ENCODE peak calls at places on chromosomes 12 and 14, in ten cellular contexts. One of them, this sample, is unnamed.
A peak's percentile ranks its signal among the peaks of the same experiment; 100 is the strongest.

GRCh38 chr12:78229491-78230209 is 399.0 kb downstream of the NAV3 start:
- DNase-seq in suprapubic skin: no peak
- DNase-seq in upper lobe of left lung: no peak
- DNase-seq in K562: peak; percentile 16
- DNase-seq in stomach: no peak
- DNase-seq in spleen: no peak
- DNase-seq in transverse colon: peak; percentile 44
- DNase-seq in prostate gland: no peak
- DNase-seq in HCT116: peak; percentile 44
- DNase-seq in endothelial cell of umbilical vein: peak; percentile 47
- DNase-seq in this sample: no peak

GRCh38 chr14:104530651-104531050 is 48.9 kb upstream of the C14orf180 start:
- DNase-seq in spleen: no peak
- DNase-seq in stomach: no peak
- DNase-seq in transverse colon: no peak
- DNase-seq in prostate gland: no peak
- DNase-seq in upper lobe of left lung: no peak
- DNase-seq in K562: no peak
- DNase-seq in suprapubic skin: peak; percentile 54
- DNase-seq in endothelial cell of umbilical vein: no peak
- DNase-seq in HCT116: no peak
- DNase-seq in this sample: no peak

GRCh38 chr14:33120341-33120740 is 181.7 kb downstream of the NPAS3 start:
- DNase-seq in prostate gland: no peak
- DNase-seq in suprapubic skin: no peak
- DNase-seq in upper lobe of left lung: no peak
- DNase-seq in endothelial cell of umbilical vein: no peak
- DNase-seq in stomach: no peak
- DNase-seq in K562: no peak
- DNase-seq in HCT116: no peak
- DNase-seq in transverse colon: no peak
- DNase-seq in spleen: no peak
- DNase-seq in this sample: no peak

GRCh38 chr12:113000433-113000832 is 22.1 kb downstream of the OAS2 start:
- DNase-seq in prostate gland: no peak
- DNase-seq in spleen: no peak
- DNase-seq in upper lobe of left lung: no peak
- DNase-seq in stomach: no peak
- DNase-seq in suprapubic skin: peak; percentile 8
- DNase-seq in K562: no peak
- DNase-seq in transverse colon: no peak
- DNase-seq in HCT116: no peak
- DNase-seq in endothelial cell of umbilical vein: no peak
- DNase-seq in this sample: no peak

GRCh38 chr12:51077930-51078329 is 5.5 kb downstream of the CSRNP2 start:
- DNase-seq in stomach: no peak
- DNase-seq in K562: no peak
- DNase-seq in upper lobe of left lung: no peak
- DNase-seq in endothelial cell of umbilical vein: no peak
- DNase-seq in transverse colon: no peak
- DNase-seq in prostate gland: no peak
- DNase-seq in HCT116: no peak
- DNase-seq in suprapubic skin: no peak
- DNase-seq in spleen: no peak
- DNase-seq in this sample: no peak

GRCh38 chr14:24271834-24272263 is 452 bp upstream of the RABGGTA start:
- DNase-seq in transverse colon: no peak
- DNase-seq in HCT116: no peak
- DNase-seq in prostate gland: no peak
- DNase-seq in upper lobe of left lung: no peak
- DNase-seq in stomach: no peak
- DNase-seq in K562: no peak
- DNase-seq in spleen: no peak
- DNase-seq in suprapubic skin: no peak
- DNase-seq in endothelial cell of umbilical vein: no peak
- DNase-seq in this sample: no peak

GRCh38 chr14:30623412-30624131 is 1.5 kb downstream of the SCFD1 start:
- DNase-seq in stomach: no peak
- DNase-seq in upper lobe of left lung: no peak
- DNase-seq in transverse colon: no peak
- DNase-seq in spleen: no peak
- DNase-seq in suprapubic skin: no peak
- DNase-seq in K562: no peak
- DNase-seq in prostate gland: no peak
- DNase-seq in endothelial cell of umbilical vein: no peak
- DNase-seq in HCT116: no peak
- DNase-seq in this sample: no peak

GRCh38 chr12:94397401-94397800 is 62.3 kb downstream of the CEP83 start:
- DNase-seq in HCT116: no peak
- DNase-seq in transverse colon: no peak
- DNase-seq in stomach: no peak
- DNase-seq in endothelial cell of umbilical vein: no peak
- DNase-seq in upper lobe of left lung: no peak
- DNase-seq in spleen: no peak
- DNase-seq in suprapubic skin: no peak
- DNase-seq in K562: no peak
- DNase-seq in prostate gland: no peak
- DNase-seq in this sample: no peak

GRCh38 chr14:22423958-22424357 is 165.1 kb downstream of the DAD1 start:
- DNase-seq in HCT116: no peak
- DNase-seq in endothelial cell of umbilical vein: no peak
- DNase-seq in K562: no peak
- DNase-seq in suprapubic skin: no peak
- DNase-seq in prostate gland: no peak
- DNase-seq in upper lobe of left lung: no peak
- DNase-seq in stomach: no peak
- DNase-seq in spleen: no peak
- DNase-seq in transverse colon: no peak
- DNase-seq in this sample: no peak

GRCh38 chr12:12503384-12504078 is 59.1 kb downstream of the DUSP16 start:
- DNase-seq in stomach: no peak
- DNase-seq in suprapubic skin: no peak
- DNase-seq in endothelial cell of umbilical vein: no peak
- DNase-seq in K562: no peak
- DNase-seq in HCT116: no peak
- DNase-seq in upper lobe of left lung: no peak
- DNase-seq in prostate gland: no peak
- DNase-seq in transverse colon: no peak
- DNase-seq in spleen: no peak
- DNase-seq in this sample: no peak

GRCh38 chr12:47155457-47156166 is 75.9 kb upstream of the AMIGO2 start:
- DNase-seq in spleen: no peak
- DNase-seq in upper lobe of left lung: no peak
- DNase-seq in HCT116: no peak
- DNase-seq in K562: peak; percentile 17
- DNase-seq in suprapubic skin: no peak
- DNase-seq in prostate gland: no peak
- DNase-seq in stomach: no peak
- DNase-seq in endothelial cell of umbilical vein: no peak
- DNase-seq in transverse colon: no peak
- DNase-seq in this sample: no peak

GRCh38 chr12:20050166-20050565 is 318.2 kb upstream of the PDE3A start:
- DNase-seq in stomach: no peak
- DNase-seq in transverse colon: no peak
- DNase-seq in K562: no peak
- DNase-seq in endothelial cell of umbilical vein: peak; percentile 38
- DNase-seq in suprapubic skin: no peak
- DNase-seq in prostate gland: no peak
- DNase-seq in HCT116: no peak
- DNase-seq in upper lobe of left lung: no peak
- DNase-seq in spleen: no peak
- DNase-seq in this sample: no peak

DNA sequence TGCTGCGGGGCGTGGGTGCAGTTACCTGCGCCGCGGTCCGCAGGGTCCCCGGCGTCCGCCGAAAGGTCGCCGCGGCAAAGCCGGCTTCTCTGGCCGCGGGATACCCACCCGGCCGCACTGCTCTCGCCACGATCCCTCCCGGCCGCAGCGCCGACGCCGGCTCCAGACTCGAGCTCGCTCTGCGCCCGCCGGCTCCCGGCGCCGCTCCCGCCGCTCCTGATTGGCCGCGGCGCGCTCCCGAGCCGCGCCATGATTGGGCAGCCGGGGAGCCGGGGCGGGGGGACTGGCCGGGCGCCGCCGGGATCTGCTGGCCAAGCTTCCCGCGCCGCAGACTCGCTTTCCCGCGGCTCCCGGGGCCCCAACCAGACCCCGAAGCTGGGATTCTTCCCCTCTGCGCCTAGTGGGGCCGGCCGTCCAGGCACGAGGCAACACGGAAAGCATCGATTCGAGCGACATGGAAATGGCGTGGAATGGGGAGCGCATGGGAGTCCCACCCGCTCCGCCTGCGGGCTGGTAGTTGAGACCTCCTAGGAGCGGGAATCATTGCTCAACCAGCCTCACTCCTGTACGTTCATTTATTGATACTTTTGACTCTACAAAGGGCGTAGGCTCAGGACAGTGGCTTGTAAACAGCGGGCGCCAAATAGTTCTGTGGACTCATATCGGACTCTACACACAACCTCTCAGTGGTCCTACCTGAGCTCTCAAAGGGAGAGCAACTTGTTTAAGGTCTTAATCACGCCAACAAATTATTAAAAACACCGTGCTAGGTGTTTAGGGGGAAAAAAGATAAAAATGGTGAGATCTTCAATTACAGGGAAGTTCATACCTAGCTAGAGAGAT is 36.4 kb upstream of the STON2 start:
- DNase-seq in stomach: peak; percentile 83
- DNase-seq in endothelial cell of umbilical vein: peak; percentile 56
- DNase-seq in HCT116: peak; percentile 21
- DNase-seq in K562: peak; percentile 93
- DNase-seq in spleen: peak; percentile 87
- DNase-seq in transverse colon: peak; percentile 79
- DNase-seq in upper lobe of left lung: peak; percentile 96
- DNase-seq in suprapubic skin: peak; percentile 84
- DNase-seq in prostate gland: peak; percentile 66
- DNase-seq in this sample: no peak
- TF ChIP-seq POLR2AphosphoS5 in stomach: no peak
- TF ChIP-seq POLR2AphosphoS5 in endothelial cell of umbilical vein: no peak
- TF ChIP-seq POLR2AphosphoS5 in HCT116: no peak
- TF ChIP-seq POLR2AphosphoS5 in K562: peak; percentile 55
- TF ChIP-seq POLR2AphosphoS5 in spleen: peak; percentile 41
- TF ChIP-seq POLR2AphosphoS5 in transverse colon: no peak
- TF ChIP-seq POLR2AphosphoS5 in upper lobe of left lung: peak; percentile 17
- TF ChIP-seq POLR2AphosphoS5 in suprapubic skin: no peak
- TF ChIP-seq POLR2AphosphoS5 in prostate gland: no peak
- TF ChIP-seq POLR2AphosphoS5 in this sample: no peak

DNA sequence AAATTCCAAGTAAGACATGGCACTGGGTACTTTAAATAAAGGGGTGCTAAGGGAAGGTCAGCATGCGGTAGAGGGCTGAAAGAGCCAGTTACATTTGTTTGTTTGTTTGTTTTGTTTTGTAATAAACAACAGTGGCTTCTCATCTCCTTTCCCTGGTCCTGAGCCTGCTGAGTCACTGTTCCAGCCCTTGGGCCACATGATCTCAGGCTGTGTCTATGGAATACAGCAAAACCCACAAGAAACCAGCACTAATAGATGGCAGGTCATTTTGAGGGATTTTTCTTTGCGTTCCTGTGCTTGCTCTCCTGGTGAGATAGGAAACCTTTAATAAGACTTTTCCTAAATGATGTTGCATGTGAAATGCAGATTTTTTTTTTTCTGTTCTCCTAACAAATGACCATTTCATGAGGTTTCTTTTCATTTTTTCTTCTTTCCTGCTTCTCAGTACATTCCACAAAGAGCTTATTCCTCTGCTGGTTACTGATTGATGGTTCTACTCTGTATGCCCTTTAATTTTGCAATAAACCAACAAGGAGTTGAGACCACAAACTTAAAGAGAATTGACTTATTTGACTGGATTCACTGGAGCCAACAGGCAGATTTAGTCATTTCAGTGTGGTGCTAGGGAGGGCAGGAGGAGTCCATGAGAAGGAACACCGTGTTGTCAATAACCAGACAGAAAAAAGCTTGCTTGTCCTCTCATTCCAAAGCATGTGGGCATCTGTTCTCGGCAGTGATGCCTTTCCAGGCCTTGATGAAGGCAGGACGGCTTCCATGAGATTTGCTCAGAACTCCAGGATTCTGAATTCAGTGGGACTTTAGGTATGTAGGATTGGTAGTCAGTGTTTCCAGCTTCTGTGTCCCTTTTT is 459.2 kb downstream of the RAD51B start:
- DNase-seq in stomach: no peak
- DNase-seq in transverse colon: no peak
- DNase-seq in K562: peak; percentile 15
- DNase-seq in spleen: no peak
- DNase-seq in upper lobe of left lung: no peak
- DNase-seq in endothelial cell of umbilical vein: no peak
- DNase-seq in HCT116: peak; percentile 6
- DNase-seq in suprapubic skin: no peak
- DNase-seq in prostate gland: no peak
- DNase-seq in this sample: no peak
- TF ChIP-seq POLR2A in stomach: no peak
- TF ChIP-seq POLR2A in transverse colon: no peak
- TF ChIP-seq POLR2A in K562: no peak
- TF ChIP-seq POLR2A in spleen: no peak
- TF ChIP-seq POLR2A in upper lobe of left lung: no peak
- TF ChIP-seq POLR2A in endothelial cell of umbilical vein: no peak
- TF ChIP-seq POLR2A in HCT116: no peak
- TF ChIP-seq POLR2A in suprapubic skin: no peak
- TF ChIP-seq POLR2A in prostate gland: no peak
- TF ChIP-seq POLR2A in this sample: no peak

DNA sequence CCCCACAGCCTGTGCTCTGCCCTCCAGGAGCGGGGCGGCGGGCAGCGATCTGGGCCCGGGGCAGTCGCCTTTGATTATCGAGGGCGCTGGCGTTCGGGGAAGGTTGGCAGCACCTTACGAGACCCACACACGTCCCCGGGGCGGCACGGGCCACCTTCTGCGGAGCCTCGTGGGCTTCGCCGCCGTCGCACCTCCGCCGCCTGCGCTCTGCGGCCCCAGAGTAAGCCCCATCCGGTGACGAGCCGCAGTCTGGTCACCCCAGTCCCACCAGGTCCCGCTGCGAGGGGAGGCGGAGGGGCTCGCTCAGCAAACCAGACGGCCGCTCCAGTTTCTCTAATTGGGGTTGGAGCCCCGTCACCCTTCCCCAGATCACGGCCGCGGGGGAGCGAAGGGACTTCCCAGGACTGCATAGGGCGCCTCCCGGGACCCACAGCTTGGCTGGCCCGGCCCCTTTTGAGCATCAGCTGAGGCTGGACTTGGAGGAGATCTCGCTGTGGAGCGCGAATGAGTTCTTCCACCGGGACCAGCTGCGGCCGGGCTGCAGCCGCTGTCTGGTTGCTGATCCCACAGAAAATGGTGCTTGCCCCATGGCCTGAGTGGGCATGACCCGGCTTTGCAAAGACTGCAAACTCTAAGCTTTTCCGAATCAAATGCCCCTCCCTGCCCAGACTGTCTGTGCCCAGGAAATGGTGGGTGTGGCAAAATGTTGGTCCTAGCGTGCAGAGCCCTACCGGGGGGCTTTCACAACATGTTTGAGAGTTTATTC is 559 bp downstream of the LGALS3 start:
- DNase-seq in K562: peak; percentile 17
- DNase-seq in spleen: peak; percentile 90
- DNase-seq in suprapubic skin: peak; percentile 89
- DNase-seq in prostate gland: peak; percentile 53
- DNase-seq in stomach: peak; percentile 70
- DNase-seq in transverse colon: peak; percentile 59
- DNase-seq in endothelial cell of umbilical vein: peak; percentile 61
- DNase-seq in upper lobe of left lung: peak; percentile 89
- DNase-seq in HCT116: no peak
- DNase-seq in this sample: peak; percentile 91
- TF ChIP-seq POLR2AphosphoS5 in K562: no peak
- TF ChIP-seq POLR2AphosphoS5 in spleen: no peak
- TF ChIP-seq POLR2AphosphoS5 in suprapubic skin: no peak
- TF ChIP-seq POLR2AphosphoS5 in prostate gland: no peak
- TF ChIP-seq POLR2AphosphoS5 in stomach: peak; percentile 12
- TF ChIP-seq POLR2AphosphoS5 in transverse colon: no peak
- TF ChIP-seq POLR2AphosphoS5 in endothelial cell of umbilical vein: peak; percentile 3
- TF ChIP-seq POLR2AphosphoS5 in upper lobe of left lung: peak; percentile 19
- TF ChIP-seq POLR2AphosphoS5 in HCT116: no peak
- TF ChIP-seq POLR2AphosphoS5 in this sample: peak; percentile 76

GRCh38 chr14:93982684-93983007 is 6.3 kb upstream of the ASB2 start:
- DNase-seq in prostate gland: no peak
- DNase-seq in upper lobe of left lung: no peak
- DNase-seq in endothelial cell of umbilical vein: no peak
- DNase-seq in HCT116: no peak
- DNase-seq in suprapubic skin: no peak
- DNase-seq in spleen: no peak
- DNase-seq in stomach: no peak
- DNase-seq in K562: no peak
- DNase-seq in transverse colon: no peak
- DNase-seq in this sample: no peak
- TF ChIP-seq POLR2A in prostate gland: no peak
- TF ChIP-seq POLR2A in upper lobe of left lung: no peak
- TF ChIP-seq POLR2A in endothelial cell of umbilical vein: no peak
- TF ChIP-seq POLR2A in HCT116: no peak
- TF ChIP-seq POLR2A in suprapubic skin: no peak
- TF ChIP-seq POLR2A in spleen: no peak
- TF ChIP-seq POLR2A in stomach: no peak
- TF ChIP-seq POLR2A in K562: no peak
- TF ChIP-seq POLR2A in transverse colon: no peak
- TF ChIP-seq POLR2A in this sample: no peak